ENCODE peak calls at places on chromosomes 16 and 17, in five cellular contexts. One of them, this sample, is unnamed.

GRCh38 chr17:7914771-7915610 is 1.1 kb downstream of the RNF227 start:
- DNase-seq in stimulated activated CD8-positive, alpha-beta memory T cell treated with anti-CD3 and anti-CD28 coated beads, Interleukin-12 subunit alpha, Interleukin-12 subunit beta, amount 100 ng/mL, for 4 hours: no peak
- DNase-seq in activated effector memory CD4-positive, alpha-beta T cell treated with anti-CD3 and anti-CD28 coated beads, Interleukin-2, amount 50 U/mL, for 16 hours: no peak
- DNase-seq in cardiac fibroblast: peak
- DNase-seq in nucleus accumbens: no peak
- DNase-seq in this sample: no peak

GRCh38 chr16:86758932-86759331 is 180.6 kb downstream of the FOXL1 start:
- DNase-seq in stimulated activated CD8-positive, alpha-beta memory T cell treated with anti-CD3 and anti-CD28 coated beads, Interleukin-12 subunit alpha, Interleukin-12 subunit beta, amount 100 ng/mL, for 4 hours: no peak
- DNase-seq in nucleus accumbens: no peak
- DNase-seq in activated effector memory CD4-positive, alpha-beta T cell treated with anti-CD3 and anti-CD28 coated beads, Interleukin-2, amount 50 U/mL, for 16 hours: no peak
- DNase-seq in cardiac fibroblast: no peak
- DNase-seq in this sample: no peak

GRCh38 chr16:27127293-27127692 is 60.6 kb downstream of the C16orf82 start:
- DNase-seq in nucleus accumbens: no peak
- DNase-seq in stimulated activated CD8-positive, alpha-beta memory T cell treated with anti-CD3 and anti-CD28 coated beads, Interleukin-12 subunit alpha, Interleukin-12 subunit beta, amount 100 ng/mL, for 4 hours: no peak
- DNase-seq in cardiac fibroblast: no peak
- DNase-seq in activated effector memory CD4-positive, alpha-beta T cell treated with anti-CD3 and anti-CD28 coated beads, Interleukin-2, amount 50 U/mL, for 16 hours: no peak
- DNase-seq in this sample: no peak

GRCh38 chr16:9372934-9373890 is 281.8 kb downstream of the HAPSTR1 start:
- DNase-seq in stimulated activated CD8-positive, alpha-beta memory T cell treated with anti-CD3 and anti-CD28 coated beads, Interleukin-12 subunit alpha, Interleukin-12 subunit beta, amount 100 ng/mL, for 4 hours: no peak
- DNase-seq in activated effector memory CD4-positive, alpha-beta T cell treated with anti-CD3 and anti-CD28 coated beads, Interleukin-2, amount 50 U/mL, for 16 hours: no peak
- DNase-seq in nucleus accumbens: peak
- DNase-seq in cardiac fibroblast: no peak
- DNase-seq in this sample: no peak

GRCh38 chr16:67015317-67015731 is 13.6 kb upstream of the CBFB start:
- DNase-seq in nucleus accumbens: no peak
- DNase-seq in cardiac fibroblast: no peak
- DNase-seq in stimulated activated CD8-positive, alpha-beta memory T cell treated with anti-CD3 and anti-CD28 coated beads, Interleukin-12 subunit alpha, Interleukin-12 subunit beta, amount 100 ng/mL, for 4 hours: no peak
- DNase-seq in activated effector memory CD4-positive, alpha-beta T cell treated with anti-CD3 and anti-CD28 coated beads, Interleukin-2, amount 50 U/mL, for 16 hours: peak
- DNase-seq in this sample: peak

GRCh38 chr16:4988647-4989046 is 30.5 kb downstream of the SEC14L5 start:
- DNase-seq in activated effector memory CD4-positive, alpha-beta T cell treated with anti-CD3 and anti-CD28 coated beads, Interleukin-2, amount 50 U/mL, for 16 hours: no peak
- DNase-seq in nucleus accumbens: no peak
- DNase-seq in stimulated activated CD8-positive, alpha-beta memory T cell treated with anti-CD3 and anti-CD28 coated beads, Interleukin-12 subunit alpha, Interleukin-12 subunit beta, amount 100 ng/mL, for 4 hours: no peak
- DNase-seq in cardiac fibroblast: no peak
- DNase-seq in this sample: peak

GRCh38 chr17:63540581-63540980 is 9.7 kb upstream of the DCAF7 start:
- DNase-seq in activated effector memory CD4-positive, alpha-beta T cell treated with anti-CD3 and anti-CD28 coated beads, Interleukin-2, amount 50 U/mL, for 16 hours: peak
- DNase-seq in cardiac fibroblast: no peak
- DNase-seq in stimulated activated CD8-positive, alpha-beta memory T cell treated with anti-CD3 and anti-CD28 coated beads, Interleukin-12 subunit alpha, Interleukin-12 subunit beta, amount 100 ng/mL, for 4 hours: no peak
- DNase-seq in nucleus accumbens: no peak
- DNase-seq in this sample: peak

GRCh38 chr16:26981266-26981938 is 85.3 kb upstream of the C16orf82 start:
- DNase-seq in activated effector memory CD4-positive, alpha-beta T cell treated with anti-CD3 and anti-CD28 coated beads, Interleukin-2, amount 50 U/mL, for 16 hours: no peak
- DNase-seq in stimulated activated CD8-positive, alpha-beta memory T cell treated with anti-CD3 and anti-CD28 coated beads, Interleukin-12 subunit alpha, Interleukin-12 subunit beta, amount 100 ng/mL, for 4 hours: no peak
- DNase-seq in nucleus accumbens: no peak
- DNase-seq in cardiac fibroblast: peak
- DNase-seq in this sample: no peak

GRCh38 chr17:45820052-45820780 is 24.5 kb upstream of the SPPL2C start:
- DNase-seq in stimulated activated CD8-positive, alpha-beta memory T cell treated with anti-CD3 and anti-CD28 coated beads, Interleukin-12 subunit alpha, Interleukin-12 subunit beta, amount 100 ng/mL, for 4 hours: no peak
- DNase-seq in activated effector memory CD4-positive, alpha-beta T cell treated with anti-CD3 and anti-CD28 coated beads, Interleukin-2, amount 50 U/mL, for 16 hours: no peak
- DNase-seq in cardiac fibroblast: no peak
- DNase-seq in nucleus accumbens: no peak
- DNase-seq in this sample: no peak

GRCh38 chr17:61758430-61758829 is 104.9 kb downstream of the BRIP1 start:
- DNase-seq in nucleus accumbens: no peak
- DNase-seq in stimulated activated CD8-positive, alpha-beta memory T cell treated with anti-CD3 and anti-CD28 coated beads, Interleukin-12 subunit alpha, Interleukin-12 subunit beta, amount 100 ng/mL, for 4 hours: no peak
- DNase-seq in activated effector memory CD4-positive, alpha-beta T cell treated with anti-CD3 and anti-CD28 coated beads, Interleukin-2, amount 50 U/mL, for 16 hours: no peak
- DNase-seq in cardiac fibroblast: no peak
- DNase-seq in this sample: no peak

GRCh38 chr17:49582055-49582703 is 6.5 kb downstream of the NXPH3 start:
- DNase-seq in stimulated activated CD8-positive, alpha-beta memory T cell treated with anti-CD3 and anti-CD28 coated beads, Interleukin-12 subunit alpha, Interleukin-12 subunit beta, amount 100 ng/mL, for 4 hours: no peak
- DNase-seq in activated effector memory CD4-positive, alpha-beta T cell treated with anti-CD3 and anti-CD28 coated beads, Interleukin-2, amount 50 U/mL, for 16 hours: no peak
- DNase-seq in nucleus accumbens: no peak
- DNase-seq in cardiac fibroblast: no peak
- DNase-seq in this sample: no peak

GRCh38 chr17:79410681-79411080 is 200.2 kb downstream of the RBFOX3 start:
- DNase-seq in nucleus accumbens: no peak
- DNase-seq in activated effector memory CD4-positive, alpha-beta T cell treated with anti-CD3 and anti-CD28 coated beads, Interleukin-2, amount 50 U/mL, for 16 hours: no peak
- DNase-seq in stimulated activated CD8-positive, alpha-beta memory T cell treated with anti-CD3 and anti-CD28 coated beads, Interleukin-12 subunit alpha, Interleukin-12 subunit beta, amount 100 ng/mL, for 4 hours: no peak
- DNase-seq in cardiac fibroblast: no peak
- DNase-seq in this sample: no peak

This sample was measured in D341Med.